ENCODE peak calls at places on chromosomes 6 and 20, in seven cellular contexts. G is iPS DF 19.7; Y is EL; R is choroid plexus epithelial cell; N is colonic mucosa; O is OCI-LY7; X is effector CD4-positive, alpha-beta T cell. P is an unnamed sample.

GRCh38 chr20:32807706-32808105 is 12.0 kb upstream of the MAPRE1 start:
- DNase-seq in G (no peak), Y (no peak), R (no peak), N (no peak), O (no peak), X (no peak), P (no peak)

GRCh38 chr6:40328988-40329545 is 258.1 kb downstream of the LRFN2 start:
- DNase-seq in G (no peak), Y (no peak), R (no peak), N (no peak), O (no peak), X (no peak), P (no peak)

GRCh38 chr6:1424306-1424927 is 35.0 kb downstream of the FOXF2 start:
- DNase-seq in G (no peak), Y (peak), R (peak), N (peak), O (peak), X (no peak), P (peak)

GRCh38 chr20:54048489-54048888 is 21.9 kb downstream of the BCAS1 start:
- DNase-seq in G (no peak), Y (no peak), R (no peak), N (no peak), O (no peak), X (no peak), P (no peak)

GRCh38 chr6:32685603-32686002 is 19.1 kb upstream of the HLA-DQB1 start:
- DNase-seq in G (no peak), Y (no peak), R (peak), N (no peak), O (peak), X (peak), P (no peak)

GRCh38 chr6:170454512-170455285 is 98.4 kb downstream of the PSMB1 start:
- DNase-seq in G (no peak), Y (no peak), R (no peak), N (no peak), O (no peak), X (no peak), P (no peak)

GRCh38 chr6:120378582-120379220 is 955.6 kb downstream of the TBC1D32 start:
- DNase-seq in G (no peak), Y (peak), R (peak), N (no peak), O (peak), X (no peak), P (no peak)

GRCh38 chr6:90336591-90336990 is 39.9 kb upstream of the BACH2 start:
- DNase-seq in G (no peak), Y (no peak), R (no peak), N (no peak), O (no peak), X (no peak), P (no peak)

GRCh38 chr6:167736486-167737204 is 90.1 kb upstream of the AFDN start:
- DNase-seq in G (no peak), Y (no peak), R (peak), N (no peak), O (no peak), X (no peak), P (no peak)

GRCh38 chr6:133977983-133978895 is 25.2 kb downstream of the TBPL1 start:
- DNase-seq in G (no peak), Y (peak), R (peak), N (no peak), O (no peak), X (no peak), P (no peak)

GRCh38 chr20:45909336-45909808 is 2.6 kb downstream of the PLTP start:
- DNase-seq in G (no peak), Y (no peak), R (no peak), N (no peak), O (no peak), X (no peak), P (no peak)

GRCh38 chr6:170076466-170077165 is 214.3 kb downstream of the DLL1 start:
- DNase-seq in G (no peak), Y (no peak), R (no peak), N (no peak), O (no peak), X (no peak), P (no peak)

GRCh38 chr6:136104556-136104955 is 145.6 kb downstream of the MTFR2 start:
- DNase-seq in G (no peak), Y (no peak), R (peak), N (no peak), O (no peak), X (no peak), P (no peak)

GRCh38 chr20:13307562-13308163 is 86.6 kb downstream of the ISM1 start:
- DNase-seq in G (no peak), Y (no peak), R (no peak), N (no peak), O (no peak), X (no peak), P (no peak)

GRCh38 chr6:37059344-37060194 is 54.1 kb downstream of the FGD2 start:
- DNase-seq in G (no peak), Y (peak), R (peak), N (peak), O (no peak), X (no peak), P (peak)

GRCh38 chr20:25056601-25057233 is 1.2 kb downstream of the ACSS1 start:
- DNase-seq in G (no peak), Y (no peak), R (no peak), N (no peak), O (no peak), X (no peak), P (no peak)

GRCh38 chr6:127933852-127934840 is 33.3 kb upstream of the THEMIS start:
- DNase-seq in G (no peak), Y (no peak), R (no peak), N (no peak), O (no peak), X (no peak), P (no peak)

GRCh38 chr6:170234419-170234818 is 56.5 kb downstream of the DLL1 start:
- DNase-seq in G (no peak), Y (no peak), R (no peak), N (no peak), O (no peak), X (no peak), P (no peak)

GRCh38 chr20:16363832-16364687 is 209.2 kb downstream of the KIF16B start:
- DNase-seq in G (no peak), Y (no peak), R (no peak), N (no peak), O (no peak), X (no peak), P (peak)

GRCh38 chr20:38302721-38303120 is 1.2 kb upstream of the BPI start:
- DNase-seq in G (no peak), Y (no peak), R (peak), N (no peak), O (no peak), X (no peak), P (no peak)

GRCh38 chr6:1516742-1517520 is 92.8 kb upstream of the FOXC1 start:
- DNase-seq in G (no peak), Y (no peak), R (no peak), N (no peak), O (no peak), X (no peak), P (no peak)

GRCh38 chr6:40947876-40948514 is 91.0 kb downstream of the UNC5CL start:
- DNase-seq in G (peak), Y (peak), R (peak), N (no peak), O (no peak), X (no peak), P (no peak)

GRCh38 chr6:56396435-56396834 is 149.1 kb upstream of the COL21A1 start:
- DNase-seq in G (no peak), Y (no peak), R (no peak), N (no peak), O (no peak), X (no peak), P (no peak)

GRCh38 chr20:43749734-43750294 is 23.0 kb upstream of the GTSF1L start:
- DNase-seq in G (no peak), Y (peak), R (peak), N (peak), O (peak), X (peak), P (peak)

GRCh38 chr20:47859255-47859654 is 74.0 kb upstream of the SULF2 start:
- DNase-seq in G (no peak), Y (no peak), R (peak), N (no peak), O (no peak), X (no peak), P (no peak)

GRCh38 chr6:29507319-29507718 is 19.6 kb upstream of the MAS1L start:
- DNase-seq in G (no peak), Y (no peak), R (no peak), N (no peak), O (no peak), X (no peak), P (no peak)

GRCh38 chr20:62642666-62643520 is 590 bp downstream of the SLCO4A1 start:
- DNase-seq in G (no peak), Y (peak), R (peak), N (peak), O (peak), X (peak), P (no peak)

GRCh38 chr6:169545956-169546355 is 155.9 kb downstream of the WDR27 start:
- DNase-seq in G (no peak), Y (no peak), R (peak), N (no peak), O (no peak), X (no peak), P (no peak)